ENCODE peak calls at places on chromosomes 1 and 21, in ten cellular contexts. D is heart left ventricle, Y is heart right ventricle, U is colonic mucosa, S is lower leg skin, N is cardiac muscle cell, Q is psoas muscle, C is BE2C, W is right lobe of liver, T is cardiac fibroblast. M is an unnamed sample.

GRCh38 chr1:101257500-101258325 is 20.9 kb downstream of the S1PR1 start:
- DNase-seq in D (no peak), Y (no peak), U (peak; percentile 76), S (peak; percentile 35), N (peak; percentile 19), Q (no peak), C (peak; percentile 64), W (peak; percentile 66), T (no peak), M (no peak)

GRCh38 chr1:243335297-243335696 is 79.5 kb downstream of the SDCCAG8 start:
- DNase-seq in D (no peak), Y (no peak), U (no peak), S (no peak), N (no peak), Q (no peak), C (no peak), W (no peak), T (no peak), M (no peak)

GRCh38 chr1:47393141-47393540 is 22.9 kb upstream of the FOXE3 start:
- DNase-seq in D (no peak), Y (no peak), U (no peak), S (no peak), N (no peak), Q (no peak), C (no peak), W (no peak), T (no peak), M (no peak)

GRCh38 chr1:3895279-3895950 is 4.7 kb downstream of the C1orf174 start:
- DNase-seq in D (no peak), Y (no peak), U (no peak), S (no peak), N (no peak), Q (peak; percentile 12), C (no peak), W (no peak), T (no peak), M (no peak)

GRCh38 chr1:26546375-26546774 is 16.8 kb downstream of the RPS6KA1 start:
- DNase-seq in D (no peak), Y (no peak), U (no peak), S (no peak), N (no peak), Q (no peak), C (no peak), W (no peak), T (no peak), M (peak; percentile 12)

GRCh38 chr1:53601031-53601745 is 137.8 kb downstream of the GLIS1 start:
- DNase-seq in D (peak; percentile 27), Y (no peak), U (no peak), S (no peak), N (no peak), Q (peak; percentile 38), C (no peak), W (no peak), T (no peak), M (no peak)

GRCh38 chr1:239844833-239845232 is 246.8 kb upstream of the FMN2 start:
- DNase-seq in D (no peak), Y (no peak), U (no peak), S (no peak), N (no peak), Q (no peak), C (no peak), W (no peak), T (no peak), M (no peak)

GRCh38 chr1:48916121-48917069 is 139.7 kb upstream of the BEND5 start:
- DNase-seq in D (no peak), Y (no peak), U (no peak), S (no peak), N (peak; percentile 83), Q (no peak), C (peak; percentile 72), W (no peak), T (peak; percentile 64), M (peak; percentile 73)

DNA sequence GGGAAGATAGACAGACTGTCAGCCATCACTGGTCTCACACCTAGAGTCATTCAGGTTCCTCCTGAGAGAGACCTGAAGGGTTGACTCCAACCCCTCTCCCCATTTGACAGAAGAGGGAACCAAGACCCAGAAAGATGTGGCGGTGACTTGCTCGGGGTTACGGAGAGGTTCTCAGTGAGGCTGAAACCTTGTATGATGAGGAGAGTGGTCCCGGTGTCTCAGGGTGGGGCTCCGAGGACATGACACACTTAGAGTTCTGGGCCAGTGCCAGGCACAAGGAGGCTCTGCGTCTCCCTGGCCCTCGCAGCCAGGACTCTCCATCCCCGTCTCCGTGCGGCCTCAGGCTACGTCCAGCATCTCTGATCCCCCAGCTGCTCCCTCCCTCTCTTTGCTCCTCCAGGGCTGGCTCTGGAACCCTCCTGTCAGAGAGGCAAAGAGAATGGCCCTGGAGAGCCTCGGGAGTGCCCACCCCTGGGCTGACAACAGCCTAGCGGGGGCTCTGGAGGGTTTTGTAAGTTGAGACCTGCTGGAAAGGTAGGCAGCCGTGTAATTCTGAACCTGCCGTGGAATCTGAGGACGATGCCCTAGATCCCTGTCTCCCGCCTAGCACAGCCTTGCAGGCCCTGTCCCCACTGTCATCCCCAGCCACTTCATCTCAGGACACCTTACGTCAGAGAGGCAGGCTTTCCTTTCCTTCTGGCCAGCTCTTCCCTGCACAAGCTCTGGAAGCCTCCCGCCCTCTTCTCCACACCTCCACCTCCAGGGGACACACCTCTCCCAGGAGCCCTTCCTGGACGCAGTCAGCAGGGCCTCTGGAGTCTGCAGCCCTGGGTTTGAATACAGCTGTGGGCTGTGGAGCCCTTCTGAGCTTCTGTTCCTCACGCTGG is 4.1 kb downstream of the EFHD2 start:
- DNase-seq in D (no peak), Y (no peak), U (peak; percentile 75), S (no peak), N (no peak), Q (no peak), C (no peak), W (no peak), T (no peak), M (no peak)
- H3K4me3 ChIP-seq in D (no peak overlapping the region), Y (no peak overlapping the region), U (no peak overlapping the region), S (no peak overlapping the region), N (no peak overlapping the region), Q (no peak overlapping the region), C (no peak overlapping the region), W (no peak overlapping the region), T (no peak overlapping the region), M (no peak overlapping the region)

DNA sequence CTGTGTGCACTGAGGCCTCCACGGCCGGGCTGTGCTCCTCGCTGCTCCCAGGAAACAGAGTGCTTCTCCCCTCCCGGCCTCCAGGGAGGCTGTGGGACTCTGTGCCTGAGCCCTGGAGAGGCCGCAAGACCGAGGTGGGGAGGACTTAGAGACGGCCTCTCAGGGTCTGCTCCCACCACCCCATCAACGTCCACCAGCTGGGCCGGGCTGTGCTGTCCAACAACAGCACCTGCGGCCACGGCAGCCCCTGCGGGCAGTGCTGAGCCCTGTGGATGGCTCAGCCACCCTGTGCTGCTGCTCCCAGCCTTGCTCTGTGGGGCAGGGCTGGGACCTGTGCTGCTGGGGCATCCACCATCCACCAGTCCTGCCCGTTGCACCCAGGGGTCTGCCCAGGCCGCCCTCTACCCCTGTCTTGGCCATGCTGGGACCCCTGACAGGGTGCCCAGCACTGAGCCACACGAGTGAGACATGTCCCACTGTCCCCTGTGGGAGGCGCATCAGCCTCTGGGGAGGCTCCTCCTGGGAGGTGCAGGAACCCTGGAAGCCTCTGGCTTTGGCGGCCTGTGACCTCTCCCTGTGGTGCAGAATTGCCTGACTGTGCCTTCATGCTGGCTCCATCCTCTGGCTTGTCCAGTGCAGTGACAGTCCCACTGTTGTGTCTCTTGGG is 31.2 kb upstream of the LRRC3 start:
- DNase-seq in D (peak; percentile 45), Y (no peak), U (no peak), S (no peak), N (no peak), Q (peak; percentile 27), C (no peak), W (peak; percentile 15), T (no peak), M (no peak)
- TF ChIP-seq CTCF in D (no peak), Y (no peak), U (no peak), S (no peak), N (no peak), Q (no peak), C (no peak), W (no peak), T (no peak), M (no peak)

GRCh38 chr1:86155061-86155806 is 1.3 kb downstream of the COL24A1 start:
- DNase-seq in D (peak; percentile 61), Y (peak; percentile 4), U (no peak), S (no peak), N (peak; percentile 63), Q (peak; percentile 46), C (peak; percentile 1), W (peak; percentile 25), T (peak; percentile 17), M (peak; percentile 25)
- H3K4me3 ChIP-seq in D (peak overlapping the region; percentile 45), Y (peak overlapping the region; percentile 27), U (peak overlapping the region; percentile 24), S (no peak overlapping the region), N (peak overlapping the region; percentile 28), Q (peak overlapping the region; percentile 72), C (no peak overlapping the region), W (no peak overlapping the region), T (peak overlapping the region; percentile 43), M (peak overlapping the region; percentile 38)

GRCh38 chr1:43973981-43974442 is 748 bp upstream of the ATP6V0B start:
- DNase-seq in D (peak; percentile 3), Y (no peak), U (no peak), S (no peak), N (no peak), Q (no peak), C (no peak), W (no peak), T (no peak), M (peak; percentile 36)

GRCh38 chr1:43976890-43977289 is 2.1 kb upstream of the B4GALT2 start:
- DNase-seq in D (no peak), Y (no peak), U (no peak), S (no peak), N (no peak), Q (no peak), C (no peak), W (no peak), T (no peak), M (no peak)

GRCh38 chr1:43976045-43976444 is 1.3 kb downstream of the ATP6V0B start:
- DNase-seq in D (peak; percentile 17), Y (no peak), U (no peak), S (no peak), N (no peak), Q (no peak), C (no peak), W (no peak), T (no peak), M (no peak)

GRCh38 chr1:43975249-43975961 is 645 bp downstream of the ATP6V0B start:
- DNase-seq in D (peak; percentile 80), Y (peak; percentile 65), U (peak; percentile 84), S (peak; percentile 62), N (peak; percentile 30), Q (peak; percentile 79), C (no peak), W (peak; percentile 78), T (peak; percentile 20), M (no peak)

DNA sequence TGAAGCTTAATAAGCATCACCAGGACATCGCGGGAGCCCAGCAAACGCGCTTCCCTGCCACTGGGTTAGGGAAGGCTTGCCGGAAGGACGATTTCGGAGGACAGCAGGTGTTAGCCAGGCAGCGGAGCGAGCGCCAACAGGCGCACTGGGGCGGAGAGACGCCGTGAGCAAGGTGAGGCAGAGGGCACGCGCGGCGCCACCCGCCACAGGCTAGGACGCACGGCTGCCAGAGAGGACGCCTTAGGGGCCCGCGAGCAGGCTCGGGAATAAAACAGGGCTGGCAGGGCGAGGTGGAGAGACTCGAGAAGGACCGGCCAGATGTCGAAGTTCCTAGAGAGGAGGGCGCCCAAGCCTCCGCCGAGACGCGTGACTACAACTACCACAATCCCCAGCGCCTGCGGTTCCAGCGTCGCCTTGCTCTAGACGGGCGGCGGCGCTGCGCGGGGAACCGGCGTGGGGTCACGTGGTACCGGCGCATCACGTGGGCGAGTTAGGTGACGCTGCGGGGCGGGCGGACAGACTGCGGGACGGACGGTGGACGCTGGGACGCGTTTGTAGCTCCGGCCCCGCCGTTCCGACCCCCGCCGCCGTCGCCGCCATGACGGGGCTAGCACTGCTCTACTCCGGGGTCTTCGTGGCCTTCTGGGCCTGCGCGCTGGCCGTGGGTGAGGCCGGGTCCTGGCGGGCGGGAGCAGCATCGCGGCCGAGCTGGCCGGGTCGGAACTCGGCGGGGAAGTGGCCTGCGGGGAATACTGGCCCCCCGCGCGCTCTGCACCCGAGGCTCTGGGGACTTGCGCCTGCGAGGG is at the start of gene ATP6V0B:
- DNase-seq in D (peak; percentile 98), Y (peak; percentile 96), U (peak; percentile 98), S (peak; percentile 97), N (peak; percentile 96), Q (peak; percentile 99), C (peak; percentile 92), W (peak; percentile 98), T (peak; percentile 94), M (peak; percentile 90)
- TF ChIP-seq CTCF in D (peak; percentile 29), Y (peak; percentile 58), U (no peak), S (no peak), N (peak; percentile 22), Q (peak; percentile 25), C (no peak), W (peak; percentile 25), T (no peak), M (no peak)